ENCODE peak calls at places on chromosome 12, in nine cellular contexts. G is NCI-H69, R is foreskin melanocyte, S is iris pigment epithelial cell, A is ELF-1, O is endodermal cell, Z is HS-5, K is NCI-H2171, X is GOT3. T is an unnamed sample.

GRCh38 chr12:47188576-47189441 is 109.0 kb upstream of the AMIGO2 start:
- DNase-seq in G (no peak), R (no peak), S (peak), A (no peak), O (no peak), Z (peak), K (no peak), X (no peak), T (peak)

GRCh38 chr12:106205208-106206069 is 42.4 kb downstream of the CKAP4 start:
- DNase-seq in G (peak), R (no peak), S (no peak), A (peak), O (peak), Z (no peak), K (no peak), X (no peak), T (no peak)

GRCh38 chr12:84842406-84843013 is 70.1 kb downstream of the SLC6A15 start:
- DNase-seq in G (peak), R (peak), S (peak), A (no peak), O (no peak), Z (peak), K (peak), X (no peak), T (peak)

GRCh38 chr12:57614178-57614947 is 3.1 kb downstream of the ARHGEF25 start:
- DNase-seq in G (peak), R (no peak), S (peak), A (peak), O (peak), Z (no peak), K (peak), X (no peak), T (peak)

GRCh38 chr12:43434614-43435013 is 117.4 kb downstream of the ADAMTS20 start:
- DNase-seq in G (no peak), R (no peak), S (no peak), A (no peak), O (no peak), Z (no peak), K (no peak), X (no peak), T (no peak)

GRCh38 chr12:4829161-4829792 is 80.4 kb upstream of the KCNA1 start:
- DNase-seq in G (no peak), R (no peak), S (no peak), A (no peak), O (no peak), Z (no peak), K (no peak), X (no peak), T (no peak)

GRCh38 chr12:11727133-11727664 is 77.7 kb downstream of the ETV6 start:
- DNase-seq in G (no peak), R (no peak), S (no peak), A (no peak), O (no peak), Z (no peak), K (no peak), X (no peak), T (no peak)

GRCh38 chr12:77382096-77382742 is 316.9 kb upstream of the E2F7 start:
- DNase-seq in G (no peak), R (no peak), S (no peak), A (no peak), O (no peak), Z (no peak), K (peak), X (no peak), T (no peak)

GRCh38 chr12:14716848-14717444 is 20.5 kb upstream of the GUCY2C start:
- DNase-seq in G (peak), R (peak), S (peak), A (peak), O (peak), Z (peak), K (no peak), X (no peak), T (peak)

GRCh38 chr12:28242129-28242887 is 52.1 kb downstream of the CCDC91 start:
- DNase-seq in G (no peak), R (peak), S (no peak), A (no peak), O (peak), Z (no peak), K (peak), X (no peak), T (no peak)

GRCh38 chr12:123094349-123095073 is 56.4 kb downstream of the PITPNM2 start:
- DNase-seq in G (peak), R (peak), S (peak), A (no peak), O (no peak), Z (no peak), K (no peak), X (no peak), T (peak)

GRCh38 chr12:125983784-125984510 is 918.7 kb downstream of the AACS start:
- DNase-seq in G (no peak), R (no peak), S (no peak), A (peak), O (peak), Z (no peak), K (no peak), X (no peak), T (no peak)

GRCh38 chr12:75568387-75568786 is 57.0 kb upstream of the KRR1 start:
- DNase-seq in G (peak), R (peak), S (peak), A (no peak), O (no peak), Z (no peak), K (peak), X (no peak), T (no peak)

GRCh38 chr12:64395739-64396138 is 5.2 kb upstream of the C12orf56 start:
- DNase-seq in G (no peak), R (no peak), S (no peak), A (no peak), O (no peak), Z (no peak), K (no peak), X (no peak), T (no peak)

GRCh38 chr12:116982721-116983502 is 72.2 kb downstream of the FBXW8 start:
- DNase-seq in G (no peak), R (no peak), S (peak), A (no peak), O (peak), Z (no peak), K (no peak), X (no peak), T (no peak)

GRCh38 chr12:50326636-50327284 is 43.4 kb upstream of the LIMA1 start:
- DNase-seq in G (peak), R (no peak), S (peak), A (no peak), O (peak), Z (no peak), K (no peak), X (no peak), T (no peak)

GRCh38 chr12:13120431-13120830 is 17.0 kb upstream of the GSG1 start:
- DNase-seq in G (no peak), R (no peak), S (no peak), A (no peak), O (no peak), Z (no peak), K (no peak), X (no peak), T (no peak)

GRCh38 chr12:104467346-104467837 is 10.6 kb downstream of the CHST11 start:
- DNase-seq in G (no peak), R (no peak), S (no peak), A (no peak), O (peak), Z (no peak), K (no peak), X (no peak), T (no peak)

GRCh38 chr12:124497658-124498057 is 69.8 kb downstream of the NCOR2 start:
- DNase-seq in G (no peak), R (no peak), S (peak), A (no peak), O (no peak), Z (no peak), K (no peak), X (no peak), T (peak)

GRCh38 chr12:32302218-32302826 is 97.0 kb upstream of the FGD4 start:
- DNase-seq in G (peak), R (peak), S (no peak), A (peak), O (peak), Z (no peak), K (no peak), X (no peak), T (no peak)

GRCh38 chr12:96136129-96136528 is 58.0 kb upstream of the ELK3 start:
- DNase-seq in G (peak), R (peak), S (peak), A (peak), O (no peak), Z (no peak), K (no peak), X (no peak), T (no peak)

GRCh38 chr12:51760231-51760630 is 88.3 kb downstream of the FIGNL2 start:
- DNase-seq in G (no peak), R (peak), S (no peak), A (no peak), O (no peak), Z (no peak), K (no peak), X (no peak), T (no peak)

GRCh38 chr12:57063991-57064725 is 14.2 kb upstream of the MYO1A start:
- DNase-seq in G (no peak), R (no peak), S (peak), A (no peak), O (no peak), Z (no peak), K (no peak), X (no peak), T (no peak)

GRCh38 chr12:65113621-65114035 is 7.5 kb downstream of the WIF1 start:
- DNase-seq in G (no peak), R (no peak), S (no peak), A (no peak), O (no peak), Z (no peak), K (no peak), X (no peak), T (no peak)

GRCh38 chr12:53060721-53061276 is 10.9 kb downstream of the TNS2 start:
- DNase-seq in G (peak), R (no peak), S (no peak), A (no peak), O (no peak), Z (no peak), K (peak), X (no peak), T (peak)

GRCh38 chr12:131912526-131913274 is 16.4 kb upstream of the PUS1 start:
- DNase-seq in G (peak), R (no peak), S (peak), A (no peak), O (no peak), Z (no peak), K (no peak), X (no peak), T (peak)

GRCh38 chr12:107351716-107352115 is 258.4 kb upstream of the CRY1 start:
- DNase-seq in G (no peak), R (no peak), S (peak), A (no peak), O (no peak), Z (no peak), K (no peak), X (no peak), T (no peak)